ENCODE peak calls at places on chromosomes 7 and 10, in ten cellular contexts. U is GM23338, L is HFF-Myc, C is foreskin fibroblast, E is IMR-90, M is stomach, J is thyroid gland, O is fibroblast of mammary gland, K is coronary artery, X is BJ. B is an unnamed sample.

GRCh38 chr10:110208614-110209398 is 1.4 kb downstream of the MXI1 start:
- DNase-seq in U (no peak), L (no peak), C (peak; percentile 59), E (peak; percentile 46), M (peak; percentile 30), J (peak; percentile 17), O (peak; percentile 57), K (peak; percentile 78), X (no peak), B (no peak)

GRCh38 chr10:132443605-132443997 is 46.6 kb downstream of the PWWP2B start:
- DNase-seq in U (no peak), L (no peak), C (no peak), E (peak; percentile 46), M (no peak), J (peak; percentile 62), O (peak; percentile 40), K (no peak), X (no peak), B (no peak)

GRCh38 chr7:140479062-140479738 is at the start of gene MKRN1:
- DNase-seq in U (peak; percentile 99), L (peak; percentile 64), C (peak; percentile 90), E (peak; percentile 90), M (peak; percentile 97), J (peak; percentile 97), O (peak; percentile 81), K (peak; percentile 93), X (peak; percentile 66), B (no peak)

GRCh38 chr7:128829391-128830166 is 627 bp upstream of the FLNC start:
- DNase-seq in U (peak; percentile 29), L (no peak), C (peak; percentile 62), E (peak; percentile 84), M (peak; percentile 48), J (peak; percentile 37), O (peak; percentile 53), K (no peak), X (no peak), B (no peak)

GRCh38 chr10:74932648-74933047 is 106.2 kb downstream of the KAT6B start:
- DNase-seq in U (no peak), L (no peak), C (no peak), E (no peak), M (peak; percentile 60), J (peak; percentile 93), O (peak; percentile 45), K (no peak), X (no peak), B (no peak)

GRCh38 chr10:48506147-48506917 is 98.5 kb downstream of the ARHGAP22 start:
- DNase-seq in U (no peak), L (no peak), C (no peak), E (peak; percentile 56), M (peak; percentile 24), J (peak; percentile 12), O (peak; percentile 33), K (no peak), X (no peak), B (no peak)

GRCh38 chr10:734481-734880 is 45.0 kb upstream of the DIP2C start:
- DNase-seq in U (no peak), L (peak; percentile 26), C (no peak), E (no peak), M (no peak), J (no peak), O (peak; percentile 33), K (no peak), X (peak; percentile 9), B (no peak)

GRCh38 chr7:107995184-107996071 is 7.5 kb downstream of the LAMB1 start:
- DNase-seq in U (peak; percentile 85), L (peak; percentile 77), C (peak; percentile 80), E (peak; percentile 85), M (no peak), J (peak; percentile 79), O (peak; percentile 90), K (no peak), X (no peak), B (no peak)

GRCh38 chr7:21923663-21924062 is 22.0 kb downstream of the CDCA7L start:
- DNase-seq in U (no peak), L (no peak), C (no peak), E (peak; percentile 32), M (no peak), J (peak; percentile 38), O (no peak), K (no peak), X (no peak), B (no peak)

GRCh38 chr10:88913157-88913556 is 33.1 kb downstream of the STAMBPL1 start:
- DNase-seq in U (no peak), L (no peak), C (no peak), E (peak; percentile 37), M (no peak), J (no peak), O (peak; percentile 79), K (no peak), X (no peak), B (no peak)

GRCh38 chr10:85790155-85790789 is 576.3 kb downstream of the GRID1 start:
- DNase-seq in U (no peak), L (no peak), C (no peak), E (no peak), M (no peak), J (no peak), O (no peak), K (no peak), X (no peak), B (no peak)

GRCh38 chr10:6204341-6205191 is 1.8 kb downstream of the PFKFB3 start:
- DNase-seq in U (no peak), L (no peak), C (peak; percentile 82), E (peak; percentile 84), M (peak; percentile 73), J (peak; percentile 59), O (peak; percentile 85), K (peak; percentile 87), X (no peak), B (no peak)

GRCh38 chr10:114638874-114639625 is 19.0 kb downstream of the ABLIM1 start:
- DNase-seq in U (no peak), L (peak; percentile 35), C (peak; percentile 75), E (peak; percentile 95), M (no peak), J (no peak), O (peak; percentile 88), K (no peak), X (peak; percentile 97), B (peak; percentile 78)

GRCh38 chr7:21616796-21617436 is 74.1 kb downstream of the DNAH11 start:
- DNase-seq in U (no peak), L (no peak), C (peak; percentile 24), E (peak; percentile 37), M (no peak), J (no peak), O (peak; percentile 10), K (no peak), X (no peak), B (peak; percentile 37)

GRCh38 chr7:140404565-140405080 is 765 bp downstream of the RAB19 start:
- DNase-seq in U (no peak), L (no peak), C (no peak), E (no peak), M (no peak), J (no peak), O (no peak), K (no peak), X (no peak), B (peak; percentile 79)

GRCh38 chr10:17910144-17910789 is 41.5 kb upstream of the SLC39A12 start:
- DNase-seq in U (peak; percentile 81), L (peak; percentile 37), C (peak; percentile 39), E (peak; percentile 63), M (no peak), J (peak; percentile 50), O (peak; percentile 79), K (no peak), X (peak; percentile 6), B (peak; percentile 7)
- TF ChIP-seq CTCF in U (peak; percentile 71), L (peak; percentile 54), C (peak; percentile 58), E (peak; percentile 65), M (no peak), J (peak; percentile 57), O (peak; percentile 74), K (no peak), X (peak; percentile 77), B (peak; percentile 79)

GRCh38 chr7:150325110-150325611 is 1.8 kb upstream of the ACTR3C start:
- DNase-seq in U (no peak), L (no peak), C (no peak), E (peak; percentile 17), M (no peak), J (no peak), O (peak; percentile 26), K (peak; percentile 64), X (no peak), B (no peak)
- H3K4me3 ChIP-seq in U (no peak overlapping the region), L (no peak overlapping the region), C (no peak overlapping the region), E (no peak overlapping the region), M (no peak overlapping the region), J (no peak overlapping the region), O (no peak overlapping the region), K (no peak overlapping the region), X (no peak overlapping the region), B (no peak overlapping the region)

GRCh38 chr10:127196955-127197432 is 603 bp upstream of the INSYN2A start:
- DNase-seq in U (no peak), L (no peak), C (no peak), E (no peak), M (no peak), J (no peak), O (no peak), K (no peak), X (no peak), B (no peak)

GRCh38 chr10:127196227-127196954 is at the start of gene INSYN2A:
- DNase-seq in U (peak; percentile 82), L (no peak), C (peak; percentile 46), E (peak; percentile 44), M (no peak), J (peak; percentile 38), O (peak; percentile 52), K (no peak), X (no peak), B (no peak)

GRCh38 chr10:127200646-127201045 is 4.3 kb upstream of the INSYN2A start:
- DNase-seq in U (no peak), L (no peak), C (no peak), E (no peak), M (no peak), J (no peak), O (no peak), K (no peak), X (no peak), B (no peak)

GRCh38 chr10:127198721-127199120 is 2.3 kb upstream of the INSYN2A start:
- DNase-seq in U (no peak), L (no peak), C (no peak), E (no peak), M (no peak), J (no peak), O (no peak), K (no peak), X (no peak), B (no peak)

GRCh38 chr10:127198307-127198706 is 1.9 kb upstream of the INSYN2A start:
- DNase-seq in U (no peak), L (no peak), C (no peak), E (no peak), M (no peak), J (no peak), O (no peak), K (no peak), X (no peak), B (no peak)
- TF ChIP-seq CTCF in U (peak; percentile 26), L (no peak), C (no peak), E (peak; percentile 8), M (no peak), J (no peak), O (no peak), K (no peak), X (no peak), B (peak; percentile 44)

DNA sequence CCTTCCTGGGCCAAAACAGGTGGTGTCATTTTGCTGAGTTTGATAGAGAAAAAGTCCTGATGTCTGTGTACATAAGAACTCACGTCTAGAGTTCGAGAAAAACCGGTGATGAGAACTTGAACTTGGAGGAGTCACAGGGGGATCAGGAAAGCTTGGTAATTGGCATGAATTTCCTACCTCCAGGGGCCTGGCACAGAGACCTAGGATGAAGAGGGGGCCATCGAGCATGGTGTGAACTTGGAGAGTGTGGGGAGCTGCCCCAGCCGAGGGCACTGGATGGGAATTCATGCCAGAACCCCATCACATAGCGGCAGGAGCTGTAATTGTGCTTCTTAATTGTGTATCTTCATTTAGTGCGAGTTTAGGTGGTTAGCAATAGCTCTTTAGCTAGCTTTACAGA is 82.2 kb downstream of the CUX1 start:
- DNase-seq in U (no peak), L (no peak), C (no peak), E (no peak), M (no peak), J (peak; percentile 67), O (no peak), K (no peak), X (no peak), B (no peak)
- H3K4me3 ChIP-seq in U (no peak overlapping the region), L (no peak overlapping the region), C (peak overlapping the region; percentile 76), E (no peak overlapping the region), M (no peak overlapping the region), J (no peak overlapping the region), O (no peak overlapping the region), K (peak overlapping the region; percentile 70), X (peak overlapping the region; percentile 44), B (peak overlapping the region; percentile 33)